ENCODE peak calls at places on chromosomes 1 and 21, in four cellular contexts. H, D, K and A are unnamed samples.

GRCh38 chr1:85274969-85275453 is 1.4 kb downstream of the BCL10 start:
- DNase-seq in H (no peak), D (peak; percentile 85), K (no peak), A (no peak)

GRCh38 chr1:243471754-243472725 is 216.2 kb downstream of the SDCCAG8 start:
- DNase-seq in H (no peak), D (no peak), K (no peak), A (no peak)

GRCh38 chr1:5953386-5953785 is 38.8 kb downstream of the NPHP4 start:
- DNase-seq in H (no peak), D (no peak), K (no peak), A (peak; percentile 11)

GRCh38 chr1:25257176-25257575 is 9.9 kb upstream of the RSRP1 start:
- DNase-seq in H (no peak), D (no peak), K (no peak), A (no peak)

GRCh38 chr1:163406787-163407186 is 85.0 kb downstream of the NUF2 start:
- DNase-seq in H (no peak), D (no peak), K (no peak), A (no peak)

GRCh38 chr1:64934115-64934880 is 32.1 kb downstream of the JAK1 start:
- DNase-seq in H (no peak), D (peak; percentile 87), K (no peak), A (no peak)

GRCh38 chr1:156006666-156007376 is 13.9 kb downstream of the SSR2 start:
- DNase-seq in H (no peak), D (no peak), K (peak; percentile 65), A (no peak)

GRCh38 chr1:6466023-6466422 is at the start of gene TNFRSF25:
- DNase-seq in H (no peak), D (no peak), K (no peak), A (no peak)

GRCh38 chr1:210123924-210124589 is 108.5 kb upstream of the SERTAD4 start:
- DNase-seq in H (no peak), D (peak; percentile 23), K (no peak), A (no peak)

GRCh38 chr21:42350899-42351543 is at the start of gene TFF2:
- DNase-seq in H (no peak), D (no peak), K (no peak), A (no peak)

GRCh38 chr1:48043524-48043923 is 46.3 kb upstream of the TRABD2B start:
- DNase-seq in H (no peak), D (no peak), K (no peak), A (no peak)

GRCh38 chr1:147504801-147505303 is 36.4 kb upstream of the BCL9 start:
- DNase-seq in H (no peak), D (peak; percentile 46), K (no peak), A (no peak)

GRCh38 chr1:248055261-248055660 is 8.6 kb downstream of the OR2L3 start:
- DNase-seq in H (no peak), D (no peak), K (no peak), A (no peak)

GRCh38 chr1:83692524-83693336 is 306.2 kb downstream of the TTLL7 start:
- DNase-seq in H (no peak), D (peak; percentile 19), K (no peak), A (no peak)

GRCh38 chr1:212699839-212700596 is at the start of gene BATF3:
- DNase-seq in H (peak; percentile 72), D (no peak), K (no peak), A (peak; percentile 93)

GRCh38 chr1:214472362-214472761 is 79.0 kb downstream of the PTPN14 start:
- DNase-seq in H (no peak), D (no peak), K (no peak), A (no peak)

GRCh38 chr1:226033599-226034390 is 28.7 kb upstream of the H3-3A start:
- DNase-seq in H (no peak), D (no peak), K (no peak), A (no peak)

GRCh38 chr21:33115586-33116541 is 45.9 kb downstream of the OLIG1 start:
- DNase-seq in H (no peak), D (no peak), K (peak; percentile 22), A (no peak)

GRCh38 chr1:198893763-198894444 is 255.1 kb downstream of the PTPRC start:
- DNase-seq in H (no peak), D (no peak), K (no peak), A (no peak)

GRCh38 chr1:45615885-45616284 is 8.0 kb downstream of the CCDC17 start:
- DNase-seq in H (no peak), D (no peak), K (no peak), A (no peak)

GRCh38 chr21:15141236-15141970 is 76.6 kb upstream of the NRIP1 start:
- DNase-seq in H (no peak), D (no peak), K (no peak), A (peak; percentile 73)

GRCh38 chr1:45035631-45036301 is 23.7 kb downstream of the UROD start:
- DNase-seq in H (no peak), D (no peak), K (no peak), A (no peak)

GRCh38 chr1:97192872-97193572 is 471.4 kb downstream of the PTBP2 start:
- DNase-seq in H (no peak), D (peak; percentile 95), K (peak; percentile 25), A (no peak)

GRCh38 chr1:116286541-116286971 is 86.5 kb upstream of the ATP1A1 start:
- DNase-seq in H (no peak), D (peak; percentile 63), K (no peak), A (no peak)

GRCh38 chr21:26846036-26846931 is 1.1 kb upstream of the ADAMTS1 start:
- DNase-seq in H (peak; percentile 88), D (peak; percentile 86), K (peak; percentile 72), A (peak; percentile 90)

GRCh38 chr1:115642168-115643072 is 650 bp downstream of the VANGL1 start:
- DNase-seq in H (peak; percentile 52), D (peak; percentile 23), K (no peak), A (peak; percentile 86)

GRCh38 chr1:14778882-14779594 is 180.6 kb downstream of the KAZN start:
- DNase-seq in H (peak; percentile 25), D (peak; percentile 31), K (no peak), A (no peak)

GRCh38 chr1:40299366-40300248 is 17.5 kb downstream of the COL9A2 start:
- DNase-seq in H (no peak), D (peak; percentile 55), K (no peak), A (no peak)

GRCh38 chr21:36135391-36136094 is 664 bp downstream of the CBR3 start:
- DNase-seq in H (peak; percentile 83), D (peak; percentile 80), K (peak; percentile 59), A (peak; percentile 87)

DNA sequence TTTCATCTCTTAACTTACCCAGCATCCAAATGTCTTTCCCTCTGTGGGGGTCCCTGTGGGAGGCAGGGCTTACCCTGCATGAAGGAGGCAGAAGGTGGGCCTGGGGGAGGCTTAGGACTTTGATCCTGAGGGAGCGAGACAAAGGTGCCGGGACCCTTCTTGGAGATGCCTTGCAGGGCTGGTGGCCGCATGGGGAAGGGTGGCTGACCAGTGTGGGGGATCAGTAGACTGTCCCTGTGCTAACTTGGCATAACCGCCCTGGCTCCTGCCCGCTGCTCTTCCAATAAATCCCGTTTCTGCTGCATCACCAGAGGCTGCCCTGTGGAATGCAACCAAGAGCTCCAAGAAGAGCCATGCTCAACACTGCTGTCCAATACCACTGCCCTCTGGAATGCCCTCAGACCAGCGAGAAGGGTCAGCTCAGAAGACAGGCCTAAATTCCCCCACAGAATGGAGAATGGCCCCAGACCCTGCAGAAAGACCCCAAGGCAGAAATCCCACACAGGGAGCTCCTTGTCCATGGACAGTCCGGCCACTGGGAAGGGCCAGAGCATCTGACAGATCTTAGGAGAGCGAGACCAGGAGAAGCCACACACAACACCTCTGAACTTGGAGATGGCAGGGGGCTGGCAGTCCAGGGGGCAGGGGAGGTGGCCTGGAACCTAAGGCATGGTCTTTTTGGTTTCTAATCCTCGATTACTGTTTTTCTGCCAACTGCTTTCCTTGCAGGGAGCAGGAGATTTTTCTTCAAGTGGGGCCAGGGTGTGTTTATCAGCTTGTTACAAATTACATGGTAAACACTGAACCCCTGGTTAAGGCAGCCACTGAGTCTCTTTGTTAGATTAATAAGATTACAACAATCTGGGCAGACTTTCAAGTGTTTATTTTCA is 46.7 kb upstream of the DMRTB1 start:
- DNase-seq in H (no peak), D (no peak), K (no peak), A (no peak)
- H3K27ac ChIP-seq in H (no peak overlapping the region), D (no peak overlapping the region), K (no peak overlapping the region), A (no peak overlapping the region)

GRCh38 chr21:29104239-29104708 is 26.2 kb upstream of the MAP3K7CL start:
- DNase-seq in H (no peak), D (no peak), K (no peak), A (no peak)
- TF ChIP-seq CTCF in H (no peak), D (no peak), K (no peak), A (no peak)

GRCh38 chr1:46937270-46937669 is 4.0 kb downstream of the CYP4A11 start:
- DNase-seq in H (no peak), D (no peak), K (no peak), A (no peak)

GRCh38 chr1:46941135-46941694 is at the start of gene CYP4A11:
- DNase-seq in H (no peak), D (no peak), K (no peak), A (no peak)

GRCh38 chr1:46940307-46940706 is 969 bp downstream of the CYP4A11 start:
- DNase-seq in H (no peak), D (no peak), K (no peak), A (no peak)

GRCh38 chr1:46942086-46942485 is 810 bp upstream of the CYP4A11 start:
- DNase-seq in H (no peak), D (no peak), K (no peak), A (no peak)
- H3K27ac ChIP-seq in H (no peak overlapping the region), D (no peak overlapping the region), K (no peak overlapping the region), A (no peak overlapping the region)

GRCh38 chr1:202561726-202562442 is 148.4 kb downstream of the SYT2 start:
- DNase-seq in H (no peak), D (no peak), K (no peak), A (no peak)
- TF ChIP-seq CTCF in H (no peak), D (peak; percentile 27), K (peak; percentile 33), A (no peak)

DNA sequence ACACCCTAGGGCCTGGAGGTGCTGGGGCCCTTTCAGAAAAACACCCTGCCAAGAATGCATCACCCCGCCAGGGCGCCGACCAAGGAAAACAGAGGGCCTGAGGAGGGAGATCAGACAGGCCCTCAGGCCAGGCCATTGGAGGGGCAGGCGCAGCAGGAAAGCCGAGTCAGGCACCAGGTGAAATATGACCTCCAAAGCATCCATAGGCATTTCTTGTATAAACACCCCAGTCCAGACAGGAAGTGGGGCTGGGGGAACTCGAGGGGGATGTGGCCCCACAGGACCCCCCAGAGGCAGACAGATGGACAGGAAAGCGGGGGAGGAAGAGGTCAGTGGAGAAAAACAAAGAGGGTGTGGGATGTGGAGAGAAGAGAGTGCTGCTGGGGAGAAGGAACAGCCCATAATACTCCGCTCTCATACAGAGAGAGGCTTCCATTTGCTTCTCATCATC is 18.2 kb downstream of the TRIM62 start:
- DNase-seq in H (no peak), D (peak; percentile 25), K (no peak), A (no peak)
- H3K27ac ChIP-seq in H (peak overlapping the region; percentile 48), D (no peak overlapping the region), K (peak overlapping the region; percentile 3), A (no peak overlapping the region)